ENCODE peak calls at places on chromosomes 5 and 9, in eight cellular contexts. G is GM12865, L is cardiac muscle cell, E is AG04450, H is nephron progenitor cell, I is progenitor cell of endocrine pancreas, N is MM.1S, X is A549. F is an unnamed sample.

GRCh38 chr9:93084471-93084881 is 11.5 kb upstream of the CARD19 start:
- DNase-seq in G (no peak), L (no peak), E (no peak), H (no peak), I (no peak), N (no peak), X (no peak), F (no peak)

GRCh38 chr9:34493972-34494535 is 28.7 kb downstream of the ENHO start:
- DNase-seq in G (peak; percentile 13), L (peak; percentile 72), E (no peak), H (peak; percentile 92), I (peak; percentile 53), N (peak; percentile 36), X (peak; percentile 19), F (peak; percentile 69)

GRCh38 chr5:10289353-10289752 is 18.3 kb downstream of the CMBL start:
- DNase-seq in G (no peak), L (no peak), E (no peak), H (no peak), I (no peak), N (peak; percentile 29), X (no peak), F (no peak)

GRCh38 chr5:172164773-172165212 is 23.2 kb downstream of the STK10 start:
- DNase-seq in G (no peak), L (peak; percentile 76), E (no peak), H (no peak), I (no peak), N (no peak), X (no peak), F (no peak)

GRCh38 chr9:105670315-105670714 is 8.1 kb downstream of the TAL2 start:
- DNase-seq in G (no peak), L (no peak), E (no peak), H (no peak), I (no peak), N (no peak), X (no peak), F (no peak)

GRCh38 chr9:134597957-134598883 is 43.4 kb upstream of the COL5A1 start:
- DNase-seq in G (no peak), L (no peak), E (no peak), H (no peak), I (no peak), N (no peak), X (no peak), F (peak; percentile 12)

GRCh38 chr5:179994622-179995323 is 76.8 kb downstream of the RNF130 start:
- DNase-seq in G (no peak), L (no peak), E (no peak), H (no peak), I (no peak), N (no peak), X (no peak), F (no peak)

GRCh38 chr5:4699592-4699991 is 440.5 kb upstream of the ADAMTS16 start:
- DNase-seq in G (no peak), L (no peak), E (no peak), H (no peak), I (no peak), N (no peak), X (no peak), F (no peak)

GRCh38 chr5:140242099-140242498 is 60.8 kb downstream of the PFDN1 start:
- DNase-seq in G (no peak), L (no peak), E (no peak), H (no peak), I (no peak), N (no peak), X (peak; percentile 21), F (no peak)
- TF ChIP-seq CTCF in G (no peak), L (peak; percentile 20), E (no peak), H (no peak), I (peak; percentile 15), N (no peak), X (no peak), F (no peak)

DNA sequence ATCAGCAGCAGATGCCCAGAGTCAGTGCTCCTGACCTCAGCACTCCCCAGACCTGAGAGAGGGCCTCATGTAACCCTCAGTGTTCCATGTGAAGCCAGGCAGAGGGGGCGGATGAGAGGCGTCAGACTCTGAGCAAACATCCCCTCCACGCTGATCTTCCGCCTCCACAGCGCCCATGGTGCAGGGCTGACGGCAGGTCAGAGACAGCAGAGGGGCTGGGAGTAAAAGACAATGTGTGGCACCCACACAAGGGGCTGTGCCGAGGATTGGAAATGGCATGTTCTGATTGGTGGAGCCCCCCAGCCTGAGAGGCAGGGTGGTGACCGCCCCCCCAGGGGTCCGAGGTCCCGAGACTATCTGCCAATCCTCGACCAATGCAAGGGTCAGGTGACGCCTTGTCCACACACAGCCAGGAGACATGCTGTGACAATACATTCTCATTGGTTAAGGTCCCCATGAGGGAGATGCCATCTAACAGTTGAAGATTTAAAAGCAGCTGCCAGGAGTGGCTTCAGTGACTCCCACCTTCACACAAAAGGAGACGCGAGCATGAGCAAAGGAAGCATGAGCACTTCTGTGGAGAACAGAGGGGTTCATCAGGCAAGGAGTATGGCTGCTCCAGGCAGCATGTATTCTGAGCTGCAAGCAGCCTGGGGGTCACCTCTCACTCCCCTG is 19.3 kb upstream of the SLC25A51 start:
- DNase-seq in G (no peak), L (no peak), E (no peak), H (no peak), I (no peak), N (no peak), X (no peak), F (no peak)
- TF ChIP-seq CTCF in G (no peak), L (no peak), E (no peak), H (no peak), I (no peak), N (no peak), X (no peak), F (no peak)

GRCh38 chr5:94396687-94397086 is 221.7 kb downstream of the KIAA0825 start:
- DNase-seq in G (no peak), L (no peak), E (no peak), H (no peak), I (no peak), N (no peak), X (no peak), F (no peak)

GRCh38 chr5:94403483-94403882 is 214.9 kb downstream of the KIAA0825 start:
- DNase-seq in G (no peak), L (no peak), E (no peak), H (no peak), I (no peak), N (no peak), X (no peak), F (no peak)

GRCh38 chr5:94407023-94407422 is 211.4 kb downstream of the KIAA0825 start:
- DNase-seq in G (peak; percentile 12), L (peak; percentile 21), E (no peak), H (no peak), I (no peak), N (no peak), X (no peak), F (no peak)

GRCh38 chr5:94397508-94397907 is 220.9 kb downstream of the KIAA0825 start:
- DNase-seq in G (no peak), L (peak; percentile 1), E (no peak), H (no peak), I (no peak), N (no peak), X (no peak), F (no peak)

GRCh38 chr5:94402096-94402495 is 216.3 kb downstream of the KIAA0825 start:
- DNase-seq in G (no peak), L (no peak), E (no peak), H (no peak), I (no peak), N (no peak), X (no peak), F (no peak)
- TF ChIP-seq CTCF in G (no peak), L (no peak), E (no peak), H (no peak), I (no peak), N (no peak), X (no peak), F (no peak)

GRCh38 chr9:135805422-135806022 is 101.8 kb downstream of the CAMSAP1 start:
- DNase-seq in G (no peak), L (no peak), E (no peak), H (no peak), I (no peak), N (no peak), X (no peak), F (no peak)

GRCh38 chr9:135811796-135812195 is 95.5 kb downstream of the CAMSAP1 start:
- DNase-seq in G (no peak), L (peak; percentile 9), E (no peak), H (no peak), I (no peak), N (no peak), X (no peak), F (no peak)

GRCh38 chr9:135812961-135813360 is 94.4 kb downstream of the CAMSAP1 start:
- DNase-seq in G (no peak), L (no peak), E (no peak), H (no peak), I (no peak), N (no peak), X (no peak), F (no peak)

GRCh38 chr9:135810806-135811575 is 96.4 kb downstream of the CAMSAP1 start:
- DNase-seq in G (no peak), L (no peak), E (no peak), H (no peak), I (no peak), N (no peak), X (no peak), F (no peak)

DNA sequence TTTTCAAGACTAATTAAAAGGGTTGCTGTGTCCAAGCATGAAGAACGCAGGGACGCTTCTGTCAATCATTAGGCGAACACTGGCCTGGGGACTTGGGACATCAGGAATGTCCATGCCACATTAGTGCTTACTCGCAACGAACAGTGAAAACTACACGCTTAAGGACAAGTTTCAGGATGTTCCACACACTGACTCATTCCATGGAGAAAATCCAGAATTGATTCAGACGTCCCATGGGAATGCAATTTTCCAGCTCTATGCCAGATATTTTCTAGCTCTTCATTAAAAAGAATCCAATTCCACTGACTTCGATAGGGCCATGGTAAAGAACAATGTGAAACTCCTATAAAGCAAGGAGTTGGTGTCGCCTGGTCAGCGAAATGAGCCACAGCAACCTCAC is 98.2 kb downstream of the CAMSAP1 start:
- DNase-seq in G (no peak), L (peak; percentile 74), E (no peak), H (no peak), I (no peak), N (no peak), X (no peak), F (no peak)
- TF ChIP-seq CTCF in G (no peak), L (no peak), E (no peak), H (no peak), I (no peak), N (no peak), X (no peak), F (no peak)

DNA sequence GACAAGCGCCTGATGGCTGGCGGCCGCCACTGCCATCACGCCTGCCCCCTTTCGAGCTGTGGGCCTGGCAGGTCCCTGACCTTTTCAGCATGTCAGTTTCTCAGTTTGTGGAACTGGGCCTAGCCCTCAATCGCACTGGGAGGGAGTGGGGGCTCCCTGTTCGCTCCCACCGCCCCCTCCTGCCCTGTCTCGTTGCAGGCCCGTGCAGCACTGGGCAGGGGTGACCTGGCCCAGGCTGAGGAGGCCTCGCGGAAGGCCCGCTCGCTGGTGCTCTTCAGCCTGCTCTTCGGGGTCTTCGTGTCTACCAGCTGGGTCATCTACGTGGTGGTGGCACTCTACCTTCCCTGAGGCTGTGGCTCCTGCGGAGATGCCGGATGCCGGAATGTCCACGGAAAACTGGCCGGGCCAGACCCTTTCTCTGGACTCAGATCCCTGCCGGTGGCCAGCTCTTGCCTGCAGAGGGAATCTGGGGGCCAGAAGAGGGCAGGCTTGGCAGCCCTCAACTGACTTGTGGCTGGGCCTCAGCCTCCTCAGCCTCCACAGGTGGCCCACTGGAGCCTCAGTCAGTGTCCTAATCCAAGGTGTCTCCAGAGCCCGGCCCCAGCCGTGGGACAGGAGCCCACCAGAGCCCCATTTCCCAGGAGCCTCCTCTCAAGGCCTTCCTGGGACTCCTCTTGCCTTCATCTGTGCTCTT is 12.7 kb downstream of the PRRT1B start:
- DNase-seq in G (no peak), L (no peak), E (no peak), H (no peak), I (no peak), N (no peak), X (no peak), F (no peak)
- TF ChIP-seq CTCF in G (no peak), L (no peak), E (no peak), H (no peak), I (no peak), N (no peak), X (no peak), F (no peak)

F was measured in endothelial cell.